ENCODE peak calls at places on chromosomes 13 and 19, in four cellular contexts. One of them, this sample, is unnamed.

GRCh38 chr19:6779204-6779603 is 6.7 kb downstream of the VAV1 start:
- ATAC-seq in upper lobe of left lung: no peak
- ATAC-seq in GM12878: no peak
- ATAC-seq in HepG2: no peak
- ATAC-seq in this sample: no peak

GRCh38 chr19:45008554-45008953 is 7.3 kb downstream of the RELB start:
- ATAC-seq in upper lobe of left lung: no peak
- ATAC-seq in GM12878: no peak
- ATAC-seq in HepG2: peak
- ATAC-seq in this sample: no peak

GRCh38 chr13:84744203-84744602 is 861.9 kb upstream of the SLITRK1 start:
- ATAC-seq in upper lobe of left lung: no peak
- ATAC-seq in GM12878: no peak
- ATAC-seq in HepG2: no peak
- ATAC-seq in this sample: no peak

GRCh38 chr13:43797869-43798268 is 11.1 kb upstream of the ENOX1 start:
- ATAC-seq in upper lobe of left lung: no peak
- ATAC-seq in GM12878: no peak
- ATAC-seq in HepG2: no peak
- ATAC-seq in this sample: no peak

GRCh38 chr19:16429759-16430091 is 42.0 kb downstream of the EPS15L1 start:
- ATAC-seq in upper lobe of left lung: no peak
- ATAC-seq in GM12878: no peak
- ATAC-seq in HepG2: no peak
- ATAC-seq in this sample: no peak

GRCh38 chr19:20078696-20079095 is 896 bp downstream of the ZNF90 start:
- ATAC-seq in upper lobe of left lung: peak
- ATAC-seq in GM12878: no peak
- ATAC-seq in HepG2: peak
- ATAC-seq in this sample: no peak

GRCh38 chr19:13599681-13600080 is 93.4 kb upstream of the CACNA1A start:
- ATAC-seq in upper lobe of left lung: no peak
- ATAC-seq in GM12878: no peak
- ATAC-seq in HepG2: no peak
- ATAC-seq in this sample: no peak

GRCh38 chr19:7871280-7871529 is 3.0 kb downstream of the PRR36 start:
- ATAC-seq in upper lobe of left lung: peak
- ATAC-seq in GM12878: peak
- ATAC-seq in HepG2: peak
- ATAC-seq in this sample: no peak

GRCh38 chr13:38045278-38046048 is 175.9 kb upstream of the TRPC4 start:
- ATAC-seq in upper lobe of left lung: no peak
- ATAC-seq in GM12878: peak
- ATAC-seq in HepG2: peak
- ATAC-seq in this sample: no peak

GRCh38 chr19:57642396-57643046 is 9.6 kb downstream of the ZNF211 start:
- ATAC-seq in upper lobe of left lung: no peak
- ATAC-seq in GM12878: no peak
- ATAC-seq in HepG2: no peak
- ATAC-seq in this sample: no peak

GRCh38 chr13:65856464-65856863 is 1373.7 kb downstream of the PCDH9 start:
- ATAC-seq in upper lobe of left lung: no peak
- ATAC-seq in GM12878: no peak
- ATAC-seq in HepG2: no peak
- ATAC-seq in this sample: no peak

GRCh38 chr13:84362777-84363176 is 480.5 kb upstream of the SLITRK1 start:
- ATAC-seq in upper lobe of left lung: no peak
- ATAC-seq in GM12878: no peak
- ATAC-seq in HepG2: no peak
- ATAC-seq in this sample: no peak

GRCh38 chr13:25231537-25231936 is 55.8 kb downstream of the MTMR6 start:
- ATAC-seq in upper lobe of left lung: no peak
- ATAC-seq in GM12878: no peak
- ATAC-seq in HepG2: no peak
- ATAC-seq in this sample: no peak

GRCh38 chr13:40706439-40706838 is 40.0 kb upstream of the FOXO1 start:
- ATAC-seq in upper lobe of left lung: no peak
- ATAC-seq in GM12878: peak
- ATAC-seq in HepG2: no peak
- ATAC-seq in this sample: no peak

GRCh38 chr13:39590466-39591036 is 12.4 kb downstream of the LHFPL6 start:
- ATAC-seq in upper lobe of left lung: no peak
- ATAC-seq in GM12878: no peak
- ATAC-seq in HepG2: no peak
- ATAC-seq in this sample: no peak

GRCh38 chr19:45643024-45643926 is 4.1 kb upstream of the EML2 start:
- ATAC-seq in upper lobe of left lung: peak
- ATAC-seq in GM12878: peak
- ATAC-seq in HepG2: peak
- ATAC-seq in this sample: peak

GRCh38 chr19:35439921-35440320 is 8.1 kb upstream of the FFAR2 start:
- ATAC-seq in upper lobe of left lung: no peak
- ATAC-seq in GM12878: no peak
- ATAC-seq in HepG2: no peak
- ATAC-seq in this sample: no peak

GRCh38 chr19:11278670-11279069 is 16.3 kb upstream of the DOCK6 start:
- ATAC-seq in upper lobe of left lung: no peak
- ATAC-seq in GM12878: no peak
- ATAC-seq in HepG2: no peak
- ATAC-seq in this sample: no peak

GRCh38 chr19:10634881-10635463 is 9.6 kb downstream of the SLC44A2 start:
- ATAC-seq in upper lobe of left lung: no peak
- ATAC-seq in GM12878: no peak
- ATAC-seq in HepG2: peak
- ATAC-seq in this sample: no peak

GRCh38 chr19:39582891-39583625 is 19.3 kb upstream of the LGALS13 start:
- ATAC-seq in upper lobe of left lung: no peak
- ATAC-seq in GM12878: no peak
- ATAC-seq in HepG2: no peak
- ATAC-seq in this sample: no peak

GRCh38 chr13:46086985-46087384 is 17.8 kb downstream of the CPB2 start:
- ATAC-seq in upper lobe of left lung: no peak
- ATAC-seq in GM12878: no peak
- ATAC-seq in HepG2: no peak
- ATAC-seq in this sample: no peak

GRCh38 chr19:10625003-10625761 is at the start of gene SLC44A2:
- ATAC-seq in upper lobe of left lung: peak
- ATAC-seq in GM12878: no peak
- ATAC-seq in HepG2: peak
- ATAC-seq in this sample: peak

DNA sequence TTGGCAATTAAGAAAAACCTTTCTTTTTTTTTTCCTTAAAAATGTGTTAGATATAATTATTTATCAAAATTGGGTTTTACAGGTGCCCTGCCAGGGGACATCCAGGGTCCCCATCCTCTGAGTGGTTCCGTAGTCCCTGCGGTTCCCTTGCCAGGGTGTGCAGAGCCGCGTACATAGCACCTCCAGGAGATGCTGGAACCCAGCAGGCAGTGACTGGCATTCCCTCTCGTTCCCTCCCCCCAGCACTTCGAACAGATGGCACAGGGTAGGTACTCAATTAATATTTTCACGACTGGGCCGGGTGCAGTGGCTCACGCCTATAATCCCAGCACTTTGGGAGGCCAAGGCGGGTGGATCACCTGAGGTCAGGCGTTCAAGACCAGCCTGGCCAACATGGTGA is 82.0 kb downstream of the COL4A1 start:
- ATAC-seq in upper lobe of left lung: no peak
- ATAC-seq in GM12878: no peak
- ATAC-seq in HepG2: no peak
- ATAC-seq in this sample: no peak
- H3K27ac ChIP-seq in upper lobe of left lung: no peak
- H3K27ac ChIP-seq in GM12878: no peak
- H3K27ac ChIP-seq in HepG2: no peak
- H3K27ac ChIP-seq in this sample: peak

GRCh38 chr13:32063622-32064233 is 32.2 kb downstream of the FRY start:
- ATAC-seq in upper lobe of left lung: no peak
- ATAC-seq in GM12878: no peak
- ATAC-seq in HepG2: no peak
- ATAC-seq in this sample: no peak
- TF ChIP-seq EP300 in upper lobe of left lung: no peak
- TF ChIP-seq EP300 in GM12878: no peak
- TF ChIP-seq EP300 in HepG2: no peak
- TF ChIP-seq EP300 in this sample: no peak

DNA sequence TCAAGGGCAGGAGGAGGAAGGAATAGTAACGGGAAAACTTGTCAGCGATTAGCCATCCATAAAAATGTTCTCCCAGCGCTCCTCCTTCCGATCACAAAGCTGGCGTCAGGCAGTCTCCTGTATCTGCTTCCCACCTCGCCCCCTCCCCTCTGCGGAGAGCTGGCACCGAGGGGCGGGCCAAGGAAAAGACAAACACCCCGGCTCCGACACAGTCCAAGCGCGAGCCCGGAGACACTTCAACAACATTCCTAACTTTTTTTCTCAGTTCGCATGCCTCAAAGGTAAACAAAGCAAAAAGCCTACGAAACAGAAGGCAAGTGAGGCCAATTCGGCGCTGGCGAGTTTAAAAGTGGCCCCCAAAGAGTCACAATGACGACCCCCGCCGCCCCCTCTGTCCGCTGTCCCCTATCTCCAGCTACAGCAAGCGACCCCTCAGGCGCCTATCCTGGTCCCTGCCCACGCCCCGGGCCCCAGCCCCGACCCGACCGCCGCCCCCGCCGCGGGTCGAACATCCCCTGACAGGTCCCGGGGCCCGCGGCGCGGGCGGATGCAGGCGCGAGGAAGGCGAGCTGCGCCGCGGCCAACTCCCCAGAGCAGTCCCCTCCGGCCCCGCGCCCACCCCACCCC is 719 bp downstream of the SMAD9 start:
- ATAC-seq in upper lobe of left lung: peak
- ATAC-seq in GM12878: peak
- ATAC-seq in HepG2: peak
- ATAC-seq in this sample: peak
- TF ChIP-seq POLR2A in upper lobe of left lung: no peak
- TF ChIP-seq POLR2A in GM12878: no peak
- TF ChIP-seq POLR2A in HepG2: peak
- TF ChIP-seq POLR2A in this sample: no peak

GRCh38 chr13:74134226-74134776 is at the start of gene KLF12:
- ATAC-seq in upper lobe of left lung: peak
- ATAC-seq in GM12878: peak
- ATAC-seq in HepG2: peak
- ATAC-seq in this sample: peak
- H3K27ac ChIP-seq in upper lobe of left lung: peak
- H3K27ac ChIP-seq in GM12878: peak
- H3K27ac ChIP-seq in HepG2: peak
- H3K27ac ChIP-seq in this sample: peak

DNA sequence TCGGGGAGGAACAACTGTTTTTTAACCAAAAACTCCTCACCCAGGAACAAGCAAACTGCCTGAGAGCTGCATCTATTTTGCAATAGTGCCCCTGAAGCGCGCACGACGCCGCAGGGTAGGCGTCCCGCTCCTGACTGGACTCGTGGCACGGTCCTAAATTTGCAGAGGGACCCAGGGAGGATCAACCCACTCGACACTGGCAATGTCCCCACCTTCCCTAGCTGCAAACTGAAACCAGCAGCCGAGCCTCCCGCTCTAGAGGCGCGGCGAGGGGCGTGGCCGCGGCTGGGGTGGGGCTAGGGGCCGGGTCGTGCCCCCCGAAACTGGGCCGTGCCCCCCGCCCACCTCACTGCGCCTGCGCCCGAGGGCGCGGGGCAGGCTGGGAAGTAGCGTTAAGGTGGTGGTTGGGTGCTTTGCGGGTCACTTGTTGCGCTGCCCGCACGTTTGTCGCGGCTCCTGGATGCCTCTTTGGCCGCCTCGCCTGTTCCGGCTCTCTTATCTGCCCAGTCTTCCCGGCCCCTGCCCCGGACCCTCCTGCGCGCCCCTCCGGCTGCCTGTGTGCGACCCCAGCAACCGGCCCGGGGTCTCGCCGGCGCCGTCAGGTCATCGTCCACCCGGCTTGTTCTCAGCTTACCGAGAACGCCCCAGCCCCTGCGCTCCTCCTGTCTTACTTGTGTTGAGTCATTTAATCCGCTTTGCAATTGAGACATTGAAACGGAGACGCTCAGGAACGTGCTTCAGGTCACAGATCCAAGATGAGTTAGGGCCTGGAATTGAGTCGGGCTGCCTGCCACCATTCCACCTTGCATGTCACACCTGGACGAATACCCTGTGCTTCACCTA is 37.9 kb upstream of the LSM14A start:
- ATAC-seq in upper lobe of left lung: peak
- ATAC-seq in GM12878: peak
- ATAC-seq in HepG2: peak
- ATAC-seq in this sample: peak
- TF ChIP-seq EP300 in upper lobe of left lung: no peak
- TF ChIP-seq EP300 in GM12878: no peak
- TF ChIP-seq EP300 in HepG2: no peak
- TF ChIP-seq EP300 in this sample: no peak

DNA sequence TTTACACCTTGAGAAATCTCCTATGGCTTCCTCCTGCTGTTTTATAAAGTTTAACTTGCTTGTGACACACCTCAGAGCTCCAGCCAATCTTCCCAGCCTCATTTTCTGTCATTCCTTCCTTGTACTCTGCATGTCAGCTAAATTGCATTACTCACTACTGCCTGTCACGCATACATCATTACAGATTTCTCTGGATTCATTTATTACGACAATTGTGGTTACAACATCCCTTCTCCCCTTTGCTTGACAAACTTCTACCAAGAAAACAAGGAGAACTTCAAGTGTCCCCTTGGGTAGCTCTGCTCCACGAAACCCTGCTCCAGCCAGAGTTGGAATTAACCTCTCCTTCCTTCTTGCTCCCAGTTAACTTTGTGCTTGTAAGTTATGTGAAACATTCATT is 22.0 kb upstream of the GPR18 start:
- ATAC-seq in upper lobe of left lung: peak
- ATAC-seq in GM12878: no peak
- ATAC-seq in HepG2: no peak
- ATAC-seq in this sample: peak
- TF ChIP-seq POLR2A in upper lobe of left lung: no peak
- TF ChIP-seq POLR2A in GM12878: no peak
- TF ChIP-seq POLR2A in HepG2: no peak
- TF ChIP-seq POLR2A in this sample: no peak

GRCh38 chr19:49149652-49150105 is 5.5 kb downstream of the HRC start:
- ATAC-seq in upper lobe of left lung: peak
- ATAC-seq in GM12878: no peak
- ATAC-seq in HepG2: peak
- ATAC-seq in this sample: peak
- H3K27ac ChIP-seq in upper lobe of left lung: peak
- H3K27ac ChIP-seq in GM12878: no peak
- H3K27ac ChIP-seq in HepG2: peak
- H3K27ac ChIP-seq in this sample: peak

GRCh38 chr13:42028113-42028799 is 20.2 kb upstream of the DGKH start:
- ATAC-seq in upper lobe of left lung: no peak
- ATAC-seq in GM12878: no peak
- ATAC-seq in HepG2: peak
- ATAC-seq in this sample: no peak
- TF ChIP-seq EP300 in upper lobe of left lung: no peak
- TF ChIP-seq EP300 in GM12878: no peak
- TF ChIP-seq EP300 in HepG2: no peak
- TF ChIP-seq EP300 in this sample: no peak

GRCh38 chr19:610801-611505 is 21.3 kb downstream of the HCN2 start:
- ATAC-seq in upper lobe of left lung: peak
- ATAC-seq in GM12878: peak
- ATAC-seq in HepG2: no peak
- ATAC-seq in this sample: peak
- TF ChIP-seq POLR2A in upper lobe of left lung: no peak
- TF ChIP-seq POLR2A in GM12878: peak
- TF ChIP-seq POLR2A in HepG2: no peak
- TF ChIP-seq POLR2A in this sample: no peak